ENCODE peak calls at places on chromosomes 11 and 22, in ten cellular contexts. P, Q, R, J, Y, Z, O, F, T and L are unnamed samples.

GRCh38 chr11:128151338-128151737 is 436.0 kb downstream of the ETS1 start:
- DNase-seq in P (no peak), Q (no peak), R (no peak), J (no peak), Y (no peak), Z (no peak), O (no peak), F (no peak), T (no peak), L (no peak)

GRCh38 chr22:22684605-22685561 is 40.5 kb downstream of the GGTLC2 start:
- DNase-seq in P (no peak), Q (no peak), R (no peak), J (peak; percentile 68), Y (peak; percentile 88), Z (no peak), O (no peak), F (no peak), T (peak; percentile 67), L (peak; percentile 70)

GRCh38 chr11:47358731-47359051 is 6.2 kb upstream of the MYBPC3 start:
- DNase-seq in P (no peak), Q (no peak), R (no peak), J (no peak), Y (no peak), Z (no peak), O (no peak), F (no peak), T (no peak), L (no peak)

GRCh38 chr22:39098026-39098425 is 982 bp downstream of the APOBEC3H start:
- DNase-seq in P (no peak), Q (no peak), R (peak; percentile 62), J (peak; percentile 60), Y (no peak), Z (no peak), O (no peak), F (no peak), T (peak; percentile 54), L (peak; percentile 60)

GRCh38 chr11:122046846-122047245 is 69.2 kb downstream of the BLID start:
- DNase-seq in P (no peak), Q (no peak), R (no peak), J (no peak), Y (peak; percentile 96), Z (no peak), O (no peak), F (no peak), T (no peak), L (no peak)

GRCh38 chr11:12377106-12377823 is at the start of gene PARVA:
- DNase-seq in P (peak; percentile 86), Q (no peak), R (peak; percentile 91), J (peak; percentile 79), Y (peak; percentile 81), Z (peak; percentile 81), O (peak; percentile 38), F (peak; percentile 72), T (peak; percentile 66), L (no peak)

GRCh38 chr11:326842-327580 is 6.4 kb upstream of the IFITM3 start:
- DNase-seq in P (peak; percentile 90), Q (peak; percentile 56), R (no peak), J (no peak), Y (peak; percentile 42), Z (peak; percentile 92), O (peak; percentile 90), F (peak; percentile 80), T (peak; percentile 46), L (peak; percentile 88)

GRCh38 chr11:221998-222789 is 13.9 kb downstream of the SIRT3 start:
- DNase-seq in P (no peak), Q (no peak), R (no peak), J (no peak), Y (no peak), Z (peak; percentile 56), O (no peak), F (no peak), T (no peak), L (peak; percentile 7)

GRCh38 chr11:6498121-6498520 is 1.0 kb downstream of the DNHD1 start:
- DNase-seq in P (no peak), Q (no peak), R (no peak), J (no peak), Y (peak; percentile 68), Z (no peak), O (peak; percentile 35), F (no peak), T (no peak), L (no peak)

GRCh38 chr11:23364076-23364475 is 503.8 kb upstream of the CCDC179 start:
- DNase-seq in P (no peak), Q (no peak), R (no peak), J (no peak), Y (peak; percentile 2), Z (no peak), O (no peak), F (no peak), T (no peak), L (no peak)

GRCh38 chr11:130599073-130599654 is 150.7 kb downstream of the ADAMTS15 start:
- DNase-seq in P (peak; percentile 84), Q (no peak), R (peak; percentile 37), J (no peak), Y (peak; percentile 50), Z (no peak), O (peak; percentile 84), F (peak; percentile 57), T (peak; percentile 69), L (no peak)

GRCh38 chr22:33811686-33812085 is 108.6 kb downstream of the LARGE1 start:
- DNase-seq in P (no peak), Q (no peak), R (peak; percentile 15), J (no peak), Y (peak; percentile 79), Z (peak; percentile 74), O (peak; percentile 67), F (no peak), T (no peak), L (no peak)

DNA sequence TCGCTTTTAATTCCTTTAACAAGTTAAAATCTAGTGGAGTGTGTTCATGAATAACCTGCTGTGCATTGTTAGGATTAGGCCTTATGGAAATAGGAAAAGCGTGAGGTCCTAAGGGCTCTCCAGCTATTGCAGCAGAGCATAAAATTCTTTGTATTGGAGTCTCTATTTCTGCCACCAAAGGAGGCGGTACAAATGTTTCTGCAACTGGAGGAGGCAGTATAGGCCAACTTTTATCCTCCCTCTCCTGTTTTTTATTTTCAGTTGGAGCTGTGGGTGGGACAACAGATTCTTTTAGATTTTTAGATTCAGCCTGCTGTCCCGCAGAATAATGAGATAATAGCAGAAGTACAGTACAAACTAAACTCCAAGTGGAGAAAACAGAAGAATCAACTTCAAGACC is 26.2 kb downstream of the OR10A6 start:
- DNase-seq in P (no peak), Q (no peak), R (no peak), J (no peak), Y (peak; percentile 69), Z (no peak), O (no peak), F (no peak), T (peak; percentile 8), L (no peak)
- TF ChIP-seq CTCF in P (no peak), Q (no peak), R (no peak), J (no peak), Y (peak; percentile 71), Z (no peak), O (no peak), F (no peak), T (no peak), L (no peak)

GRCh38 chr11:103862827-103863213 is 173.6 kb upstream of the DDI1 start:
- DNase-seq in P (no peak), Q (no peak), R (no peak), J (peak; percentile 17), Y (no peak), Z (no peak), O (no peak), F (no peak), T (no peak), L (no peak)

GRCh38 chr11:103867481-103867880 is 169.0 kb upstream of the DDI1 start:
- DNase-seq in P (no peak), Q (no peak), R (no peak), J (no peak), Y (no peak), Z (no peak), O (no peak), F (no peak), T (no peak), L (no peak)

GRCh38 chr11:103863497-103863896 is 172.9 kb upstream of the DDI1 start:
- DNase-seq in P (no peak), Q (no peak), R (no peak), J (no peak), Y (peak; percentile 82), Z (no peak), O (no peak), F (no peak), T (peak; percentile 31), L (no peak)

GRCh38 chr11:103862049-103862826 is 174.2 kb upstream of the DDI1 start:
- DNase-seq in P (no peak), Q (no peak), R (no peak), J (no peak), Y (no peak), Z (no peak), O (no peak), F (no peak), T (no peak), L (no peak)
- TF ChIP-seq CTCF in P (no peak), Q (no peak), R (no peak), J (no peak), Y (no peak), Z (no peak), O (no peak), F (no peak), T (no peak), L (peak; percentile 28)

DNA sequence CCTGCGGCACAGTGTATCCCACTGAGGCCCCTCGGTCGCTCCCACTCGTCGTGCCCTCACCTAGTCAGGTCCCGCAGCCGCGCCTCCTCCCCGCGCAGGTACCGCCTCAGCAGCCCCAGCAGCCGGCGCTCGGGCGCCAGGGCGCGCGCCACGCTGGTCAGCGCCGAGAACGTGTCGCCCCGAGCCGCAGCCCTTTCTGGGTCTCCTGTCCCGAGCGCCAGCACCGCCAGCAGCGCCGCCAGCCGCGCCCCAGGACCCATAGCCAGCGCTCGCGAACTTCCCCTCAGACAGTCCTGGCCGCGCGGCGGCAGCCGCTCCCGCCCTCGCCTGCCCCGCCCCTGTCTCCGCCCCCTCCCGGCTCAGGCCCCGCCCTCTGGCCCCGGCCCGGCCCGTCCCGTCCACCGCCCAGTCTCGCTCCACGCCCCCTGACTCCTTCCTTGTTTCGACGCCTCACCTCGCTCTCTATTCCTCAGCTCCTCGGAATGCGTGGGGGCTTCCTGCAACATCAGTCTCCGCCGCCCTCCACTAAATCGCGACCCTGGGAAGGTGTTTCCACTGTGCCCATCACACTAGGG is at the start of gene P4HA3:
- DNase-seq in P (peak; percentile 86), Q (peak; percentile 12), R (peak; percentile 68), J (peak; percentile 85), Y (peak; percentile 28), Z (no peak), O (peak; percentile 55), F (peak; percentile 77), T (no peak), L (peak; percentile 79)
- TF ChIP-seq CTCF in P (no peak), Q (no peak), R (peak; percentile 12), J (no peak), Y (peak; percentile 23), Z (no peak), O (no peak), F (no peak), T (no peak), L (no peak)

DNA sequence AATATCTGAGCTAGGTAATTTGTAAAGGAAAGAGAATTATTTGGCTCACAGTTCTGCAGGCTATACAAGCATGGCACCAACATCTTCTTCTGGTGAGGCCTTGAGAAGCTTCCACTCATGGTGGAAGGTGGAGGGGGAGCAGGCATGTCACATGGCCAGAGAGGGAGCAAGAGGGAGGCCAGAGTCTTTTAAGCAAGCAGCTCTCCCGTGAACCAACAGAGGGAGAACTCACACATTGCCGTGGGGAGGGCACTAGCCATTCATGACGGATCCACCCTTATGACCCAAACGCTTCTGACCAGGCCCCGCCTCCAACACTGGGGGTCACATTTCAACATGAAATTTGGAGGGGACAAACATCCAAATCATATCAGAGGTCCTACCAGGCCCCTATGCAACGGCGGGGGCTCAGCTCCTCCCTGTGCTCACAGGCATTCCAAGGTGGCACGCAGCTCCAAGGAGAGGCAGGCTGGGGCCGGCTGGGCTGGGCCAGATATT is 4.6 kb downstream of the C11orf96 start:
- DNase-seq in P (no peak), Q (no peak), R (peak; percentile 52), J (peak; percentile 39), Y (peak; percentile 47), Z (peak; percentile 70), O (peak; percentile 70), F (no peak), T (no peak), L (no peak)
- TF ChIP-seq CTCF in P (peak; percentile 11), Q (no peak), R (peak; percentile 50), J (no peak), Y (peak; percentile 48), Z (no peak), O (peak; percentile 59), F (no peak), T (peak; percentile 18), L (no peak)